ENCODE peak calls at places on chromosome 14, in ten cellular contexts. Z, I, V, W, J, S, F, D, E and O are unnamed samples.

GRCh38 chr14:99118946-99119345 is 153.1 kb downstream of the BCL11B start:
- DNase-seq in Z (no peak), I (no peak), V (no peak), W (no peak), J (no peak), S (no peak), F (no peak), D (no peak), E (no peak), O (no peak)

GRCh38 chr14:81231540-81231939 is 10.8 kb upstream of the GTF2A1 start:
- DNase-seq in Z (no peak), I (no peak), V (no peak), W (no peak), J (no peak), S (no peak), F (no peak), D (no peak), E (no peak), O (no peak)

GRCh38 chr14:83463500-83464098 is 1929.9 kb upstream of the SEL1L start:
- DNase-seq in Z (peak; percentile 37), I (no peak), V (peak; percentile 55), W (peak; percentile 61), J (no peak), S (no peak), F (no peak), D (no peak), E (peak; percentile 70), O (peak; percentile 77)

GRCh38 chr14:61355892-61356325 is 34.5 kb downstream of the PRKCH start:
- DNase-seq in Z (peak; percentile 65), I (peak; percentile 8), V (no peak), W (no peak), J (peak; percentile 22), S (no peak), F (peak; percentile 79), D (no peak), E (peak; percentile 11), O (peak; percentile 96)

GRCh38 chr14:23078692-23079116 is 16.2 kb downstream of the ACIN1 start:
- DNase-seq in Z (peak; percentile 87), I (peak; percentile 98), V (peak; percentile 55), W (peak; percentile 98), J (peak; percentile 91), S (peak; percentile 92), F (no peak), D (no peak), E (peak; percentile 98), O (peak; percentile 95)

GRCh38 chr14:61811882-61812346 is 49.7 kb downstream of the SNAPC1 start:
- DNase-seq in Z (no peak), I (no peak), V (no peak), W (no peak), J (no peak), S (no peak), F (no peak), D (no peak), E (no peak), O (no peak)

GRCh38 chr14:74190910-74191575 is 48.2 kb upstream of the VSX2 start:
- DNase-seq in Z (no peak), I (peak; percentile 6), V (no peak), W (no peak), J (peak; percentile 9), S (no peak), F (no peak), D (no peak), E (peak; percentile 2), O (no peak)

GRCh38 chr14:64053694-64054669 is 201.2 kb downstream of the SYNE2 start:
- DNase-seq in Z (no peak), I (no peak), V (no peak), W (no peak), J (no peak), S (no peak), F (no peak), D (no peak), E (peak; percentile 34), O (peak; percentile 22)

GRCh38 chr14:55052259-55052930 is 948 bp downstream of the MAPK1IP1L start:
- DNase-seq in Z (no peak), I (no peak), V (no peak), W (peak; percentile 20), J (peak; percentile 40), S (no peak), F (no peak), D (no peak), E (peak; percentile 31), O (peak; percentile 51)

GRCh38 chr14:67335781-67336180 is 23.8 kb downstream of the ATP6V1D start:
- DNase-seq in Z (no peak), I (no peak), V (no peak), W (peak; percentile 34), J (no peak), S (no peak), F (no peak), D (no peak), E (peak; percentile 27), O (peak; percentile 47)

GRCh38 chr14:96060161-96060933 is 21.2 kb downstream of the C14orf132 start:
- DNase-seq in Z (no peak), I (no peak), V (no peak), W (no peak), J (no peak), S (no peak), F (no peak), D (no peak), E (no peak), O (no peak)

GRCh38 chr14:37598973-37599526 is 3.6 kb downstream of the TTC6 start:
- DNase-seq in Z (no peak), I (no peak), V (no peak), W (no peak), J (no peak), S (no peak), F (no peak), D (no peak), E (no peak), O (no peak)

GRCh38 chr14:26370118-26370517 is 227.7 kb downstream of the NOVA1 start:
- DNase-seq in Z (no peak), I (no peak), V (peak; percentile 32), W (no peak), J (no peak), S (no peak), F (no peak), D (no peak), E (peak; percentile 4), O (peak; percentile 66)

GRCh38 chr14:77012193-77012592 is 16.3 kb downstream of the IRF2BPL start:
- DNase-seq in Z (no peak), I (no peak), V (no peak), W (no peak), J (no peak), S (no peak), F (no peak), D (no peak), E (no peak), O (no peak)

GRCh38 chr14:49637534-49638078 is 2.6 kb upstream of the DNAAF2 start:
- DNase-seq in Z (no peak), I (no peak), V (no peak), W (no peak), J (no peak), S (no peak), F (no peak), D (no peak), E (peak; percentile 62), O (no peak)

GRCh38 chr14:101564819-101565698 is 3.8 kb downstream of the DIO3 start:
- DNase-seq in Z (no peak), I (no peak), V (no peak), W (no peak), J (no peak), S (no peak), F (peak; percentile 66), D (no peak), E (no peak), O (no peak)

DNA sequence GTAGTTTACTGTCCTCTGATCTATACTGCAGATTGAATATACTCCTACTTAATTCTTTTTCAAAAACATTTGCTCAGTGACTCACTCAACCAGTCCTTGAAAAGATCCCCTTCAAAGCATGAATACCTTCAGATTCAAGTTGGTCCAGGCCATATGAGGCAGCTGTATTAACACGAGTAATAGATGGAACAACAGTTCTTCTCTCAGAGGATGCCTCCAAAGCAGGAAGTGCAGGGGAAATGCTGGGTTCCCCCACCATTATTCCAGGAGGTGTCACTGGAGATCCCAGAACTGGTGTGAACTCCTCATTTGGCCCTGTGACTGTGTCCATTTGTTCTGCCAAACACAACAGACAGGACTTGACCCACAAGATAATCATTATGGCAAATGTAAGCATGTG is 20.6 kb downstream of the ARMH4 start:
- DNase-seq in Z (no peak), I (no peak), V (no peak), W (peak; percentile 3), J (peak; percentile 52), S (no peak), F (no peak), D (no peak), E (peak; percentile 67), O (peak; percentile 12)
- TF ChIP-seq CTCF in Z (no peak), I (no peak), V (no peak), W (no peak), J (no peak), S (peak; percentile 14), F (no peak), D (no peak), E (no peak), O (no peak)

GRCh38 chr14:50821471-50822464 is 9.2 kb downstream of the NIN start:
- DNase-seq in Z (peak; percentile 64), I (no peak), V (no peak), W (peak; percentile 72), J (no peak), S (no peak), F (no peak), D (peak; percentile 54), E (no peak), O (no peak)
- H3K4me3 ChIP-seq in Z (no peak overlapping the region), I (no peak overlapping the region), V (no peak overlapping the region), W (no peak overlapping the region), J (no peak overlapping the region), S (no peak overlapping the region), F (no peak overlapping the region), D (peak overlapping the region; percentile 74), E (no peak overlapping the region), O (no peak overlapping the region)

DNA sequence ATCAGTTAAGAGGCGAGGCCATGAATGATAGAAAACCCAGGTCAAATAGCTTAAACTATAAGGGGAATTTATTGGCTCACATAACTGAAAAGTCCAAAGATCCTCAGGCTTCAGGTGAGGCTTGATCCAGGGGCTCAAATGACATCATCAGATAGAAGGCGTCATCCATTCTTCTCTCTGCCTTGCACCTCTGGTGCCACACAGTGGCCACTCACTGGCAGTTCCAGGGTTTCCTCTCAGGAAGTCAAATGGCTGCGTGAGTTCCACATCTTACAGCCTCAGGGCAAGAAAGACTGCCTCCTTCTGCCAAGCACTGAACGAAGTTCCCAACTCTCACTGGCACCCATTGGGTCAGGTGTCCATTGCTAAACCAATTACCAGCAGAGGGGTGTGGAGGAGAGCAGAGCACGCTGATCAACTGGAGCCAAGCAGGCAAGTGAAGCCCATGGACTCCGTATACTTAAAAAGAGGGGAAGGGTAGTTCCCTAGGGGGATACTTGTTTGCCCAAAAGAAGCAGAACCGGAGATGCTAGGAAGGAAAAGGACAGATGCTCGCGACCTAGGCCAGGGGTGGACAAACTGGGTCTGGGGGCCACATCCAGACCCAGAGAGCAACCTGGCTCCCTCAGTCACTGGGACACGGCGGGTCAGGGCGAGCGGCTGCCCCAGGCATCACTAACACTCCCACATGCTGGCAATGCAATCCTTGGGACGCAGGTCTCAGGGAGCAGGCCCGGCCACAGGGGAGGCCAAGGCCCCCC is 69.3 kb downstream of the SERPINA3 start:
- DNase-seq in Z (peak; percentile 31), I (peak; percentile 20), V (no peak), W (peak; percentile 13), J (peak; percentile 7), S (peak; percentile 8), F (no peak), D (no peak), E (peak; percentile 42), O (peak; percentile 73)
- TF ChIP-seq CTCF in Z (no peak), I (peak; percentile 15), V (peak; percentile 61), W (peak; percentile 42), J (peak; percentile 70), S (peak; percentile 64), F (peak; percentile 45), D (peak; percentile 33), E (peak; percentile 65), O (peak; percentile 92)

GRCh38 chr14:21263284-21264024 is 5.8 kb downstream of the HNRNPC start:
- DNase-seq in Z (no peak), I (no peak), V (no peak), W (peak; percentile 59), J (peak; percentile 72), S (no peak), F (no peak), D (no peak), E (peak; percentile 49), O (no peak)
- H3K4me3 ChIP-seq in Z (peak overlapping the region; percentile 18), I (peak overlapping the region; percentile 5), V (peak overlapping the region; percentile 18), W (peak overlapping the region; percentile 16), J (peak overlapping the region; percentile 30), S (peak overlapping the region; percentile 3), F (no peak overlapping the region), D (peak overlapping the region; percentile 98), E (no peak overlapping the region), O (peak overlapping the region; percentile 8)